ENCODE peak calls at places on chromosomes 11 and 22, in six cellular contexts. G is AG04450, A is mesendoderm, V is PC-9, P is fibroblast of lung, E is breast epithelium. J is an unnamed sample. For H3K27me3, the result is how much of the 10 kb centered on the place peaks cover.

GRCh38 chr22:46083383-46084350 is 66.7 kb upstream of the PPARA start:
- DNase-seq in G (no peak), A (no peak), V (no peak), P (no peak), E (no peak), J (peak)

GRCh38 chr11:70876685-70877084 is 375.7 kb downstream of the SHANK2 start:
- DNase-seq in G (no peak), A (no peak), V (no peak), P (no peak), E (no peak), J (no peak)

GRCh38 chr11:65786008-65786785 is 666 bp upstream of the OVOL1 start:
- DNase-seq in G (no peak), A (no peak), V (no peak), P (no peak), E (no peak), J (peak)

GRCh38 chr11:116117326-116118137 is 613.3 kb upstream of the CADM1 start:
- DNase-seq in G (no peak), A (no peak), V (no peak), P (no peak), E (no peak), J (no peak)

GRCh38 chr22:23113067-23113846 is 28.5 kb downstream of the RSPH14 start:
- DNase-seq in G (peak), A (no peak), V (no peak), P (peak), E (no peak), J (no peak)

GRCh38 chr22:29245626-29246385 is 22.0 kb downstream of the RHBDD3 start:
- DNase-seq in G (peak), A (peak), V (peak), P (peak), E (peak), J (no peak)

GRCh38 chr11:2860636-2861035 is 24.9 kb downstream of the CDKN1C start:
- DNase-seq in G (no peak), A (no peak), V (peak), P (peak), E (no peak), J (no peak)

GRCh38 chr22:19879996-19880785 is 25.5 kb upstream of the GNB1L start:
- DNase-seq in G (no peak), A (no peak), V (no peak), P (no peak), E (no peak), J (peak)

GRCh38 chr22:49576241-49577141 is 251.2 kb downstream of the BRD1 start:
- DNase-seq in G (no peak), A (no peak), V (no peak), P (no peak), E (no peak), J (peak)

GRCh38 chr22:30140414-30140813 is 60.1 kb downstream of the HORMAD2 start:
- DNase-seq in G (no peak), A (no peak), V (no peak), P (no peak), E (no peak), J (no peak)

GRCh38 chr22:49363526-49364230 is 464.0 kb downstream of the BRD1 start:
- DNase-seq in G (no peak), A (no peak), V (no peak), P (no peak), E (no peak), J (no peak)

GRCh38 chr11:71304045-71304444 is 51.7 kb upstream of the SHANK2 start:
- DNase-seq in G (no peak), A (no peak), V (no peak), P (no peak), E (no peak), J (no peak)

GRCh38 chr22:47166446-47167016 is 404.1 kb downstream of the TBC1D22A start:
- DNase-seq in G (no peak), A (no peak), V (no peak), P (no peak), E (no peak), J (peak)

GRCh38 chr22:38697055-38697980 is 3.4 kb downstream of the JOSD1 start:
- DNase-seq in G (no peak), A (peak), V (peak), P (peak), E (no peak), J (no peak)

GRCh38 chr11:45872513-45873356 is 12.7 kb upstream of the MAPK8IP1 start:
- DNase-seq in G (peak), A (peak), V (peak), P (peak), E (no peak), J (no peak)

GRCh38 chr11:75313457-75314272 is 37.8 kb downstream of the ARRB1 start:
- DNase-seq in G (no peak), A (peak), V (no peak), P (peak), E (no peak), J (no peak)

GRCh38 chr22:23060612-23061400 is 9.5 kb upstream of the GNAZ start:
- DNase-seq in G (no peak), A (no peak), V (no peak), P (no peak), E (peak), J (peak)

GRCh38 chr11:18776324-18776723 is 15.3 kb downstream of the PTPN5 start:
- DNase-seq in G (no peak), A (no peak), V (no peak), P (no peak), E (no peak), J (no peak)

GRCh38 chr11:71120346-71120963 is 131.9 kb downstream of the SHANK2 start:
- DNase-seq in G (no peak), A (peak), V (peak), P (no peak), E (no peak), J (no peak)

DNA sequence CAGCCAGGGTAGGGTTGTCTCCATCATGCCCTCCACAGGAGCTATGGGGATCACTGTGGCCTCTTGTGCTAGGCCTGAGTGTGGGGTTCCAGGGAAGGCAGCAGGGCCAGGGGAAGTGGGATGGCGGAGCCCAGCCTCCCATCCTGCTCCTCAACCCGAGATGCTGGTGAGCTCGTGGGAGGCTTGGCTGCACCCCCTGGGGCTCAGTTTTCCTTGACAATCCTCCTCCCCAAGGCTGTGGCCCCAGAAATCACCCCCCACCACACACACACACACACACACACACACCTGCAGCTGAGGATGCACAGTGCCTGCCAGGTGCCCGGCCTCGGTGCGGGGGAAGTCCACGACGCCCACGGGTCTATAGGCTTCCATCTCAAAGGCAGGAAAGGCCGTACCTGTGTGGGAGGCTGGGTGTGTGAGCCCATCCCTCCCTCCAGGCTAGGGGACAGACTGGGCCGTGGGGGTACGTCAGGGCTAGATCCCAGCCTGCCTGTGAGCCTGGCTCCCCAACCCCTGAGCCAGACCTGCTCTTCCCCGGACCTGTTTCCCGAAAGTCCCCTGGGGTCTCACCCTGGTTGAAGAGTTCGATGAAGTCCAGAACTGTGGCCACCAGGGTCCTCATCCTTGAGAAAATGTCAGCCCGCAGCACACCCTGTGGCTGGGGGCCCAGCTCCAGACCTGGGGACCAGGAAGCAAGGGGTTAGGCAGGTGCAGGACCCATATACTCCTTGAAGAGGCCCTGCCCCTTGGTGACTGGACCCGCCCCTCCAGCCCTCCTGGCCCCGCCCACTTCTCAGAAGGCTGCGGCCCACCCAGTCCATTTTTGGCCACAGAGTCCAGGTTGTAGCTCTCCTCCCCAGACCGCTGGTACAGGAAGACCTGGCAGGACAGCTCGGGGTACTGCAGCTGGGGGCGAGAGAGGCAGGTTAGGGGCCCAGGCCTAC is 5.2 kb upstream of the TBX10 start:
- DNase-seq in G (no peak), A (no peak), V (no peak), P (no peak), E (no peak), J (no peak)
- H3K4me3 ChIP-seq in G (no peak), A (no peak), V (no peak), P (no peak), E (no peak), J (no peak)

DNA sequence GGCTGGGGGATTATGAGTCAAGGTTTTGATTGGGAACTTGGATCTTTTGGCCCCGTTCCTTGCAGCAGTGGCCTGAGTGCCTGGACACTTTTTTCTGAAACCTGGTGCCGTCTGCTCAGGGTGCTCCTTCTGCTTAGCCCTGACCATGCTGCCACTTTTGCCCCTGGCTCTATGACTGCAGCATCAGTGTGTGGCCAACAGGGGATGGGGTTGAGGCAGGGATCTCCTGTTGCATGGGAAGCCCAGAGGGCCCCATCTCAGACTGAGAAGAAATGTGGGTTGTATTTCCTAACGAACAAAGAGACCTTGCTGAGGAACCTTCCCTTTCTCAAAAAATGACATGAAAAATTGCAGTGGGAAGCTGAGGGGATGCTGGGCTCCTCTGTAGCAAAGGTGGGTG is 18.7 kb downstream of the POU2F3 start:
- DNase-seq in G (no peak), A (no peak), V (no peak), P (no peak), E (no peak), J (no peak)
- H3K27ac ChIP-seq in G (no peak), A (no peak), V (no peak), P (no peak), E (no peak), J (peak)

DNA sequence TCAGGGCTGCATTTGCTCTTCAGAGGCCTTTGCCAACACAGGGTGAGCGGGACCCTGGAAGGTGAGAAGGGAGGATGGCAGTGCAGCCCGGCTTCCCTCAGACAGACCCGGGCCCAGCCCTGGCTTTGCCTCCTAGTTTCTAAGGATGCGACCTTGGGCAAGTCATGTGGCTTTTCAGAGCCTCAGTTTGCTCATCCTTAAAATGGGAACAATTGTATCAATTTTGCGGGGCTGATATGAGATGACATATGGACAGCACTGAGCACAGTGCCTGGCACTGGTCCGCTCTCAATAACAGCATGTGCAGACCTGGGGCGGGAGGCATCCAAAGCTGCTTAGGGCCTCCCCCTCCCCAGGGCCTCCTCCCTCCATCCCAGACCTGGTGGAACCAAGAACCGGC is 74.7 kb upstream of the THY1 start:
- DNase-seq in G (no peak), A (no peak), V (no peak), P (no peak), E (no peak), J (no peak)
- H3K27me3 ChIP-seq in G (under half), A (under half), V (half or more), P (under half), E (under half), J (under half)

GRCh38 chr22:39999144-39999757 is 4.5 kb downstream of the FAM83F start:
- DNase-seq in G (no peak), A (peak), V (peak), P (peak), E (no peak), J (no peak)
- H3K4me3 ChIP-seq in G (no peak), A (no peak), V (no peak), P (no peak), E (no peak), J (no peak)

GRCh38 chr22:42285604-42286003 is 15.2 kb upstream of the TCF20 start:
- DNase-seq in G (no peak), A (no peak), V (no peak), P (no peak), E (no peak), J (no peak)

GRCh38 chr22:42287174-42287890 is 16.9 kb upstream of the TCF20 start:
- DNase-seq in G (no peak), A (no peak), V (no peak), P (no peak), E (no peak), J (no peak)

GRCh38 chr22:42284643-42285181 is 14.3 kb upstream of the TCF20 start:
- DNase-seq in G (no peak), A (no peak), V (no peak), P (no peak), E (no peak), J (no peak)

GRCh38 chr22:42284230-42284591 is 13.8 kb upstream of the TCF20 start:
- DNase-seq in G (no peak), A (no peak), V (no peak), P (no peak), E (no peak), J (no peak)

GRCh38 chr22:42286205-42286604 is 15.8 kb upstream of the TCF20 start:
- DNase-seq in G (no peak), A (no peak), V (no peak), P (no peak), E (no peak), J (no peak)
- H3K27ac ChIP-seq in G (no peak), A (no peak), V (no peak), P (no peak), E (no peak), J (no peak)

GRCh38 chr11:30583505-30584280 is 2.5 kb downstream of the MPPED2 start:
- DNase-seq in G (no peak), A (peak), V (no peak), P (no peak), E (peak), J (peak)
- H3K27me3 ChIP-seq in G (under half), A (under half), V (under half), P (under half), E (under half), J (under half)

GRCh38 chr22:31248965-31249940 is 37.2 kb downstream of the LIMK2 start:
- DNase-seq in G (no peak), A (no peak), V (peak), P (peak), E (peak), J (no peak)
- H3K4me3 ChIP-seq in G (peak), A (no peak), V (peak), P (peak), E (peak), J (peak)

GRCh38 chr11:118003456-118003855 is 17.3 kb downstream of the IL10RA start:
- DNase-seq in G (no peak), A (no peak), V (no peak), P (no peak), E (no peak), J (no peak)

GRCh38 chr11:118004543-118005223 is 18.5 kb downstream of the IL10RA start:
- DNase-seq in G (no peak), A (no peak), V (no peak), P (no peak), E (no peak), J (peak)

GRCh38 chr11:118006153-118006534 is 19.9 kb downstream of the IL10RA start:
- DNase-seq in G (no peak), A (no peak), V (no peak), P (no peak), E (no peak), J (peak)

GRCh38 chr11:118007040-118007439 is 20.8 kb downstream of the IL10RA start:
- DNase-seq in G (no peak), A (no peak), V (no peak), P (no peak), E (no peak), J (no peak)

DNA sequence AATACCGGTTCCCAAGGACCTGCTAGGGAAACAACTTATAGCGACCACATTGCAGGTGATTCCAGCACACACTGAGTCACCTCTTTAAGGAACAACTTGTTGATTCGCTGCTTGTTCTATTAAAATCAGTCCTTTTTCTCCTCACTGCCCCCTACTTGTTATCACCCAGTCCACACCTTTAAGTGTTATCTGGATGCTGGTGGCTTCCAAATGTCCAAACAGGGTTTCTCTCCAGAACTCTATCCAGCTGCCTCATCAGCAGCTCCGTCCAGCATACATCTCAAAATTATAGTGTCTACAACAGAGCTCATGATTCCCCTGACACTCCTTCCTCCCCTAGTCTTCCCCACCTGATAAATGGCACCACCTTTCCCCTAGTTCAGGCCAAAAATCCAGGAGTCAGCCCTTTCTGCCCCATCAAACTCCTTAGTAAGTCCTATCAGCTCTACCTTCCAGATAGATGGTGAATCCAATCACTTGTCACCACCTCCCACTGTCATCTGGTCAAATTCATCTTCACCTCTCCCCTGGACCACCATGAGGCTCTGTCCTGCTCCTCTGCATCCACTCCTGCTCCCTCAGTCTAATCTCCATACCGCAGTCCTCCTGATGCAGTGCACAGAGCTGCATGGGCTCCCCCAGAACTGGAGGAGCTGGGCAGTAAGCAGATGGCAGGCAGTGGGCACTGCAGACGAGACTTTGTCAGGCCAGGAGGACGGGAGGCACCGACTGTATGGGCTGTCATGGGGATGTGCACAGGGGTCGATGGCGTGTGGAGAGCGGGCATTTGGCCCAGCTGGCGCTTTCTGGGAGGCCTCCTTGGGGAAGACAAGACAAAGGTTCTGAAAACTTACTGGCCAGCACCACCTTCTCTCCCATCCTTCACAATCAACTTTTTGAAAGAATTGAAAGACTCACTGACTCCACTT is 19.3 kb downstream of the IL10RA start:
- DNase-seq in G (no peak), A (peak), V (no peak), P (no peak), E (no peak), J (no peak)
- H3K27ac ChIP-seq in G (no peak), A (no peak), V (no peak), P (no peak), E (no peak), J (no peak)